ENCODE peak calls at places on chromosomes 5 and 9, in four cellular contexts. One of them, this sample, is unnamed. For H3K36me3, the result is how much of the 10 kb centered on the place peaks cover.

GRCh38 chr5:38738898-38739743 is 106.7 kb upstream of the OSMR start:
- DNase-seq in endodermal cell: no peak
- DNase-seq in MM.1S: no peak
- DNase-seq in GM06990: no peak
- DNase-seq in this sample: no peak

GRCh38 chr5:138282918-138283742 is 8.7 kb upstream of the GFRA3 start:
- DNase-seq in endodermal cell: peak
- DNase-seq in GM06990: no peak
- DNase-seq in MM.1S: no peak
- DNase-seq in this sample: peak

GRCh38 chr5:143313298-143313852 is 90.1 kb downstream of the NR3C1 start:
- DNase-seq in MM.1S: no peak
- DNase-seq in endodermal cell: no peak
- DNase-seq in GM06990: no peak
- DNase-seq in this sample: no peak

GRCh38 chr5:108703313-108703712 is 44.4 kb upstream of the FER start:
- DNase-seq in endodermal cell: no peak
- DNase-seq in GM06990: no peak
- DNase-seq in MM.1S: no peak
- DNase-seq in this sample: no peak

GRCh38 chr5:133382661-133383579 is 229.4 kb downstream of the FSTL4 start:
- DNase-seq in GM06990: no peak
- DNase-seq in endodermal cell: no peak
- DNase-seq in MM.1S: no peak
- DNase-seq in this sample: no peak

GRCh38 chr5:167205881-167206280 is 1085.6 kb upstream of the WWC1 start:
- DNase-seq in endodermal cell: no peak
- DNase-seq in MM.1S: no peak
- DNase-seq in GM06990: no peak
- DNase-seq in this sample: no peak

GRCh38 chr9:38035873-38036272 is 33.2 kb downstream of the SHB start:
- DNase-seq in endodermal cell: no peak
- DNase-seq in MM.1S: no peak
- DNase-seq in GM06990: no peak
- DNase-seq in this sample: no peak

GRCh38 chr9:108813951-108814601 is 41.7 kb downstream of the ACTL7B start:
- DNase-seq in MM.1S: no peak
- DNase-seq in GM06990: no peak
- DNase-seq in endodermal cell: peak
- DNase-seq in this sample: no peak

GRCh38 chr9:86801246-86801645 is 146.1 kb downstream of the GAS1 start:
- DNase-seq in endodermal cell: no peak
- DNase-seq in MM.1S: no peak
- DNase-seq in GM06990: no peak
- DNase-seq in this sample: no peak

GRCh38 chr5:1156033-1156753 is 44.3 kb upstream of the SLC12A7 start:
- DNase-seq in GM06990: no peak
- DNase-seq in endodermal cell: peak
- DNase-seq in MM.1S: no peak
- DNase-seq in this sample: no peak

GRCh38 chr9:18366184-18366583 is 107.8 kb upstream of the ADAMTSL1 start:
- DNase-seq in GM06990: peak
- DNase-seq in MM.1S: no peak
- DNase-seq in endodermal cell: no peak
- DNase-seq in this sample: no peak

GRCh38 chr9:27429436-27429835 is 94.7 kb upstream of the IFNK start:
- DNase-seq in GM06990: no peak
- DNase-seq in endodermal cell: no peak
- DNase-seq in MM.1S: no peak
- DNase-seq in this sample: no peak

GRCh38 chr9:89716559-89716958 is 111.7 kb downstream of the GADD45G start:
- DNase-seq in endodermal cell: no peak
- DNase-seq in GM06990: no peak
- DNase-seq in MM.1S: no peak
- DNase-seq in this sample: no peak

GRCh38 chr9:83570359-83570758 is 32.2 kb upstream of the FRMD3 start:
- DNase-seq in endodermal cell: no peak
- DNase-seq in GM06990: no peak
- DNase-seq in MM.1S: no peak
- DNase-seq in this sample: no peak

GRCh38 chr5:113293613-113294340 is 141.0 kb downstream of the TSSK1B start:
- DNase-seq in GM06990: peak
- DNase-seq in endodermal cell: peak
- DNase-seq in MM.1S: peak
- DNase-seq in this sample: no peak

GRCh38 chr9:98881836-98882568 is 61.7 kb upstream of the COL15A1 start:
- DNase-seq in endodermal cell: no peak
- DNase-seq in MM.1S: no peak
- DNase-seq in GM06990: no peak
- DNase-seq in this sample: no peak

GRCh38 chr5:78187172-78187571 is 107.3 kb downstream of the AP3B1 start:
- DNase-seq in MM.1S: no peak
- DNase-seq in GM06990: no peak
- DNase-seq in endodermal cell: no peak
- DNase-seq in this sample: no peak

GRCh38 chr9:2414465-2414864 is 207.1 kb upstream of the VLDLR start:
- DNase-seq in GM06990: no peak
- DNase-seq in endodermal cell: no peak
- DNase-seq in MM.1S: no peak
- DNase-seq in this sample: no peak

GRCh38 chr9:4196886-4197285 is 103.0 kb downstream of the GLIS3 start:
- DNase-seq in MM.1S: no peak
- DNase-seq in GM06990: peak
- DNase-seq in endodermal cell: peak
- DNase-seq in this sample: no peak

GRCh38 chr5:40385544-40385943 is 294.2 kb upstream of the PTGER4 start:
- DNase-seq in GM06990: no peak
- DNase-seq in MM.1S: no peak
- DNase-seq in endodermal cell: peak
- DNase-seq in this sample: no peak

GRCh38 chr5:62732677-62733121 is 154.1 kb downstream of the LRRC70 start:
- DNase-seq in endodermal cell: no peak
- DNase-seq in GM06990: no peak
- DNase-seq in MM.1S: no peak
- DNase-seq in this sample: no peak

GRCh38 chr9:76926324-76926731 is 20.4 kb upstream of the PRUNE2 start:
- DNase-seq in MM.1S: no peak
- DNase-seq in GM06990: no peak
- DNase-seq in endodermal cell: no peak
- DNase-seq in this sample: no peak

GRCh38 chr5:128290152-128290858 is 206.7 kb downstream of the SLC12A2 start:
- DNase-seq in GM06990: no peak
- DNase-seq in MM.1S: no peak
- DNase-seq in endodermal cell: no peak
- DNase-seq in this sample: no peak

GRCh38 chr5:13994606-13995336 is 50.3 kb upstream of the DNAH5 start:
- DNase-seq in MM.1S: no peak
- DNase-seq in GM06990: no peak
- DNase-seq in endodermal cell: no peak
- DNase-seq in this sample: no peak

GRCh38 chr5:130937046-130937445 is 228.0 kb downstream of the HINT1 start:
- DNase-seq in MM.1S: no peak
- DNase-seq in endodermal cell: peak
- DNase-seq in GM06990: no peak
- DNase-seq in this sample: no peak

GRCh38 chr9:21210311-21210710 is 3.4 kb upstream of the IFNA10 start:
- DNase-seq in endodermal cell: no peak
- DNase-seq in GM06990: no peak
- DNase-seq in MM.1S: no peak
- DNase-seq in this sample: no peak

GRCh38 chr9:79224672-79225433 is 346.9 kb upstream of the TLE4 start:
- DNase-seq in endodermal cell: no peak
- DNase-seq in MM.1S: no peak
- DNase-seq in GM06990: no peak
- DNase-seq in this sample: no peak

GRCh38 chr5:179278119-179278518 is 67.1 kb downstream of the ADAMTS2 start:
- DNase-seq in GM06990: no peak
- DNase-seq in endodermal cell: no peak
- DNase-seq in MM.1S: no peak
- DNase-seq in this sample: no peak

GRCh38 chr9:124040186-124040920 is 28.8 kb downstream of the LHX2 start:
- DNase-seq in GM06990: no peak
- DNase-seq in endodermal cell: no peak
- DNase-seq in MM.1S: no peak
- DNase-seq in this sample: peak

GRCh38 chr9:116543731-116544400 is 143.2 kb upstream of the TRIM32 start:
- DNase-seq in endodermal cell: no peak
- DNase-seq in MM.1S: no peak
- DNase-seq in GM06990: no peak
- DNase-seq in this sample: no peak

DNA sequence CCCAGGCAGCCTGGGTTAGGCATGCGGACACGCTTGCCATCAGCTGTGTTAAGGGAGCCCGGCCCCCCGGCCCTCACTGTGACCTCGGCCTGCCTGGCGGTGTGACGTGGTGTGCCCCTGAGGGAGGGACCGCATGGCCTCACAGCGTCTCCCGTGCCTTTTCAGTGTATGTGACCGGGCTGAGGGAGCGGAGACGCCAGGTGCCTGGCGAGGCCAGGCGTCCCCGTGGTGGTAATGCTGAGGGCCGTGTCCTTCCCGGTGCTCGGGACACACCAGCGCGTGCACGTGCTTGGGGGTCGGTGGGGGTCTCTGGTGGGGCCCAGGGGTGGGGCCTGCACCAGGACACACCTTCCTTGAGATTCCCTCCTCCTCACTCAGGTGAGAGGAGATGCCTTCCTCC is 10.9 kb downstream of the RNU6ATAC start:
- DNase-seq in GM06990: no peak
- DNase-seq in endodermal cell: no peak
- DNase-seq in MM.1S: no peak
- DNase-seq in this sample: no peak
- H3K36me3 ChIP-seq in GM06990: half or more
- H3K36me3 ChIP-seq in endodermal cell: half or more
- H3K36me3 ChIP-seq in MM.1S: under half
- H3K36me3 ChIP-seq in this sample: half or more

GRCh38 chr9:137025120-137025966 is 2.7 kb downstream of the ABCA2 start:
- DNase-seq in MM.1S: peak
- DNase-seq in endodermal cell: no peak
- DNase-seq in GM06990: no peak
- DNase-seq in this sample: no peak
- H3K4me3 ChIP-seq in MM.1S: no peak
- H3K4me3 ChIP-seq in endodermal cell: no peak
- H3K4me3 ChIP-seq in GM06990: no peak
- H3K4me3 ChIP-seq in this sample: no peak

GRCh38 chr5:176391479-176391878 is 2.9 kb downstream of the HIGD2A start:
- DNase-seq in endodermal cell: no peak
- DNase-seq in MM.1S: no peak
- DNase-seq in GM06990: no peak
- DNase-seq in this sample: no peak
- TF ChIP-seq CTCF in endodermal cell: peak
- TF ChIP-seq CTCF in MM.1S: no peak
- TF ChIP-seq CTCF in GM06990: no peak
- TF ChIP-seq CTCF in this sample: peak

GRCh38 chr9:128565578-128565977 is 13.2 kb downstream of the SPTAN1 start:
- DNase-seq in endodermal cell: no peak
- DNase-seq in GM06990: no peak
- DNase-seq in MM.1S: no peak
- DNase-seq in this sample: no peak
- H3K36me3 ChIP-seq in endodermal cell: half or more
- H3K36me3 ChIP-seq in GM06990: under half
- H3K36me3 ChIP-seq in MM.1S: under half
- H3K36me3 ChIP-seq in this sample: half or more

DNA sequence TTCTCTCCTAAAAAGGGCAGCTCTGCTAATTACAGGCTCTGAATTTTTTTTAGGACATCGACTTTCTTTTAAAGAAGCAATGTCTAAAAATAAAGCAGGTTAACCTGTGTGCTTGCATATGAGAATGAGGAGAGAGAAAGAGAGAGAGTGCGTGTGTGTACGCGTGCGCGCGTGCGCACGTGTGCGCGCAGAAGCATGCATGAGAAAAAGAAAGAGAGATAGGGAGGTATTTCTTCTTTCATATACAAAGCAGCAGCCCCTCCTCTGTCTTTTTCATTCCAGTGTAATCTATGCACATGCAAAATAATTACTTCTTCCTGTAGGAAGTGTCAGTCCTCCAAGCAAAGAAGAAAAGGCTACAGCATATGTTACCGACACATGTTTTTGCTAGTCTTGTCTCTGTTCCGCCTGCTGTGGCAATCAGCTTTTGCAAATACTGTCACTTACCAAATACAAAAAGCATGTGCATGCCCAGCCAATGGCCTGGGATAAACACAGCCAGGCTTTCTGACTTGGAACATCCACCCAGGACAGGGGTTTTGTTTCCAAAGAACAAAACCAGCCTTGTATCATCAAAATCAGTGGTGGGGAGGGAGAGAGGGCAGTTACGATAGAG is 252.3 kb upstream of the SLC24A2 start:
- DNase-seq in MM.1S: no peak
- DNase-seq in GM06990: no peak
- DNase-seq in endodermal cell: no peak
- DNase-seq in this sample: no peak
- H3K4me3 ChIP-seq in MM.1S: no peak
- H3K4me3 ChIP-seq in GM06990: no peak
- H3K4me3 ChIP-seq in endodermal cell: no peak
- H3K4me3 ChIP-seq in this sample: no peak

GRCh38 chr9:137720571-137721110 is 101.8 kb downstream of the EHMT1 start:
- DNase-seq in GM06990: no peak
- DNase-seq in MM.1S: no peak
- DNase-seq in endodermal cell: no peak
- DNase-seq in this sample: no peak

GRCh38 chr9:137723396-137724113 is 104.8 kb downstream of the EHMT1 start:
- DNase-seq in GM06990: no peak
- DNase-seq in MM.1S: no peak
- DNase-seq in endodermal cell: no peak
- DNase-seq in this sample: no peak

GRCh38 chr9:137722481-137722880 is 103.7 kb downstream of the EHMT1 start:
- DNase-seq in MM.1S: no peak
- DNase-seq in GM06990: no peak
- DNase-seq in endodermal cell: no peak
- DNase-seq in this sample: no peak

GRCh38 chr9:137721479-137721878 is 102.7 kb downstream of the EHMT1 start:
- DNase-seq in MM.1S: no peak
- DNase-seq in endodermal cell: no peak
- DNase-seq in GM06990: no peak
- DNase-seq in this sample: no peak

GRCh38 chr9:137721899-137722298 is 103.1 kb downstream of the EHMT1 start:
- DNase-seq in GM06990: no peak
- DNase-seq in MM.1S: no peak
- DNase-seq in endodermal cell: no peak
- DNase-seq in this sample: no peak
- TF ChIP-seq CTCF in GM06990: no peak
- TF ChIP-seq CTCF in MM.1S: no peak
- TF ChIP-seq CTCF in endodermal cell: peak
- TF ChIP-seq CTCF in this sample: no peak

DNA sequence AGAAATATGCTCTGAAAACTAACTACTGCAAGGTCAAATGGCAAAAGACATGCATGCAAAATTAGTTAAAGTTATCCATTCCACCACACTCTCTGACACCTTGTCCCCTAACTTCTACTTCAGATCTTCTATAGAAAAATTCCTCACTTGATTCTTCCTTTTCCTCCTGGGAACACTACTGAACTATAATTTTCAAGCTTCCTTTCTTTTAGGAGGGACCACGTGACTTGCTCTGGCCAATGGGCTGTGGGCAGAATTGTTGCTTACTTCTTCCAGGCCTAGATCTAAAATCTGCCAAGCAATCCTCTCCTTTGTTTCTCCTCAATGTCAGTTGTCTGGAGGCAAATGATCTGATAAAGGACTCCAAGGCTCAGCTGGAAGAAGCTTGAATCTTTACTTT is 441.0 kb downstream of the CDK5RAP2 start:
- DNase-seq in GM06990: no peak
- DNase-seq in MM.1S: no peak
- DNase-seq in endodermal cell: no peak
- DNase-seq in this sample: no peak
- H3K36me3 ChIP-seq in GM06990: under half
- H3K36me3 ChIP-seq in MM.1S: under half
- H3K36me3 ChIP-seq in endodermal cell: under half
- H3K36me3 ChIP-seq in this sample: under half

This sample was measured in WERI-Rb-1.